ENCODE peak calls at places on chromosomes 5 and 9, in four cellular contexts. J is PC-9, P is GM06990, Y is AG10803. B is an unnamed sample.

GRCh38 chr9:124242331-124243194 is 15.2 kb upstream of the NEK6 start:
- DNase-seq in J (peak; percentile 34), P (no peak), Y (peak; percentile 47), B (no peak)

GRCh38 chr9:113771199-113771598 is 104.9 kb upstream of the ZNF618 start:
- DNase-seq in J (no peak), P (no peak), Y (no peak), B (no peak)

GRCh38 chr5:159631001-159631400 is 285.3 kb upstream of the ADRA1B start:
- DNase-seq in J (no peak), P (no peak), Y (no peak), B (no peak)

GRCh38 chr9:126516936-126517750 is 96.6 kb upstream of the LMX1B start:
- DNase-seq in J (peak; percentile 62), P (peak; percentile 35), Y (peak; percentile 83), B (peak; percentile 78)

GRCh38 chr9:17735859-17736258 is 157.0 kb downstream of the SH3GL2 start:
- DNase-seq in J (no peak), P (no peak), Y (no peak), B (no peak)

GRCh38 chr9:14027114-14027812 is 286.7 kb downstream of the NFIB start:
- DNase-seq in J (no peak), P (no peak), Y (no peak), B (no peak)

GRCh38 chr5:158451203-158451982 is 592.4 kb upstream of the CLINT1 start:
- DNase-seq in J (no peak), P (no peak), Y (peak; percentile 40), B (peak; percentile 17)

GRCh38 chr9:104765138-104765537 is 1.2 kb downstream of the NIPSNAP3B start:
- DNase-seq in J (no peak), P (peak; percentile 40), Y (peak; percentile 33), B (no peak)

GRCh38 chr9:112174965-112175795 is at the start of gene SUSD1:
- DNase-seq in J (peak; percentile 48), P (peak; percentile 70), Y (no peak), B (no peak)

GRCh38 chr9:4762108-4762888 is 21.3 kb upstream of the AK3 start:
- DNase-seq in J (peak; percentile 59), P (peak; percentile 68), Y (peak; percentile 66), B (peak; percentile 48)

GRCh38 chr9:81103597-81104471 is 585.5 kb downstream of the TLE1 start:
- DNase-seq in J (no peak), P (no peak), Y (no peak), B (no peak)

GRCh38 chr5:147648597-147648996 is 133.9 kb downstream of the JAKMIP2 start:
- DNase-seq in J (no peak), P (no peak), Y (no peak), B (no peak)

GRCh38 chr5:59358497-59358896 is 535.0 kb downstream of the PDE4D start:
- DNase-seq in J (no peak), P (no peak), Y (no peak), B (no peak)

GRCh38 chr5:135010502-135011354 is 23.3 kb downstream of the PITX1 start:
- DNase-seq in J (peak; percentile 26), P (no peak), Y (no peak), B (peak; percentile 8)

GRCh38 chr5:147949711-147950573 is 43.6 kb upstream of the C5orf46 start:
- DNase-seq in J (no peak), P (peak; percentile 2), Y (peak; percentile 30), B (peak; percentile 15)

GRCh38 chr5:127056896-127057295 is 16.4 kb downstream of the C5orf63 start:
- DNase-seq in J (no peak), P (no peak), Y (no peak), B (no peak)

GRCh38 chr9:8070779-8071444 is 271.3 kb upstream of the DMAC1 start:
- DNase-seq in J (no peak), P (no peak), Y (no peak), B (no peak)

GRCh38 chr5:113232246-113232645 is 202.5 kb downstream of the TSSK1B start:
- DNase-seq in J (no peak), P (no peak), Y (peak; percentile 49), B (no peak)

GRCh38 chr5:157487358-157487757 is 27.3 kb downstream of the NIPAL4 start:
- DNase-seq in J (no peak), P (peak; percentile 61), Y (no peak), B (no peak)

GRCh38 chr9:92141144-92142129 is 26.2 kb upstream of the SPTLC1 start:
- DNase-seq in J (peak; percentile 70), P (no peak), Y (peak; percentile 18), B (no peak)

GRCh38 chr5:107467137-107467932 is 203.4 kb downstream of the EFNA5 start:
- DNase-seq in J (no peak), P (no peak), Y (no peak), B (no peak)

GRCh38 chr9:94222870-94223269 is 36.2 kb upstream of the ZNF169 start:
- DNase-seq in J (no peak), P (no peak), Y (no peak), B (no peak)

GRCh38 chr5:104569621-104570020 is 1007.0 kb upstream of the NUDT12 start:
- DNase-seq in J (no peak), P (no peak), Y (no peak), B (no peak)

GRCh38 chr5:142957528-142957927 is 187.4 kb downstream of the ARHGAP26 start:
- DNase-seq in J (no peak), P (no peak), Y (no peak), B (no peak)

GRCh38 chr5:159210306-159210722 is 961 bp upstream of the RNF145 start:
- DNase-seq in J (peak; percentile 30), P (no peak), Y (no peak), B (no peak)

GRCh38 chr5:6435356-6435755 is 13.3 kb upstream of the UBE2QL1 start:
- DNase-seq in J (no peak), P (no peak), Y (no peak), B (no peak)

GRCh38 chr9:127098916-127099315 is 23.5 kb downstream of the ANGPTL2 start:
- DNase-seq in J (no peak), P (no peak), Y (no peak), B (no peak)

GRCh38 chr9:69036319-69036718 is 767 bp downstream of the FXN start:
- DNase-seq in J (no peak), P (no peak), Y (no peak), B (no peak)

GRCh38 chr9:34123682-34124081 is 2.8 kb downstream of the DCAF12 start:
- DNase-seq in J (no peak), P (peak; percentile 44), Y (no peak), B (no peak)

GRCh38 chr9:69465473-69465872 is 140.5 kb downstream of the ENTREP1 start:
- DNase-seq in J (no peak), P (no peak), Y (no peak), B (no peak)

GRCh38 chr5:166172597-166172996 is 2118.8 kb upstream of the WWC1 start:
- DNase-seq in J (no peak), P (no peak), Y (no peak), B (no peak)

GRCh38 chr5:53019320-53019719 is 30.2 kb downstream of the ITGA2 start:
- DNase-seq in J (peak; percentile 51), P (no peak), Y (peak; percentile 62), B (peak; percentile 94)
- TF ChIP-seq CTCF in J (no peak), P (no peak), Y (peak; percentile 21), B (peak; percentile 54)

GRCh38 chr5:149863830-149864229 is 80.8 kb downstream of the PDE6A start:
- DNase-seq in J (no peak), P (no peak), Y (no peak), B (no peak)
- TF ChIP-seq CTCF in J (no peak), P (peak; percentile 3), Y (no peak), B (no peak)

DNA sequence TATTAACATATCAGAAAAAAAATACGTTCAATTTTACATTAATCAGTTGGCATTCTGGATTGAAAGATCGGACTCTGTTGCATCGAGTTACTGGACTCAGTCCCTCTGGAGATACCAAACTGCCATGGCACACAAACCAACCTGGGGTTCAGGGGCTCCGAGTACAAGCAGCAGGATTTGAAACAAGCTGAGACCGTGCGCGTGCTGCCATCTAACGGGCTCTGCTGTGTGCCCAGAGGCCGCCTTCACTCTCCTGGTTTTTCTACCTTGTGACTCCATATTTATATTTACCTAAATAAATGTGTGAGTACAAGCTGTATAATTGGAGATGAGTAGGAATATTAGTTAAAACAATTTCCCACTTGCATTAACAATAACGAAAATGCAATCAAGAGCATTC is 48.2 kb downstream of the ANXA1 start:
- DNase-seq in J (peak; percentile 63), P (no peak), Y (no peak), B (no peak)
- TF ChIP-seq CTCF in J (no peak), P (no peak), Y (peak; percentile 30), B (no peak)

GRCh38 chr5:175685701-175686350 is 28.0 kb downstream of the HRH2 start:
- DNase-seq in J (no peak), P (no peak), Y (no peak), B (no peak)
- TF ChIP-seq CTCF in J (no peak), P (no peak), Y (no peak), B (no peak)

DNA sequence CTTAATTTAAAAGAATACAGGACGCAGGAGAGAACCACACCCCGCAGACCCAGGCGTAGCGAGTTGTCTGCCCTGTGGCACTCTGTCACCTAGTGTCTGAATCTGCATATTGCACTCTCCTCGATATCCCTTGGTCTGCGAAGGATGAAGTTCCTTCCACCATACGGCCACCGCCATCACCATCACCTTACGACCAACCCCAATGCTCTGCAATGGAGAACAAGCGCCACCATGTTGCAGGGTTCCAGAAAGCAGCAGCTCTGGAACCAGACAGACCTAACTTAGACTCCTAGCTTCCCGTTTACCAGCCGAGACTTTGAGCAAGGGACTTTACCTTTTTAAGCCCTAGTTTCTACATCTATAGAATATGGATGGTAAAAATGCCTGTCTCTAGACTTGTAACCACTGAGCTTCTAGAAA is 77.4 kb upstream of the DMRT1 start:
- DNase-seq in J (peak; percentile 61), P (peak; percentile 28), Y (peak; percentile 82), B (peak; percentile 83)
- TF ChIP-seq CTCF in J (no peak), P (peak; percentile 87), Y (peak; percentile 97), B (peak; percentile 90)

GRCh38 chr9:21993893-21994525 is at the start of gene CDKN2A:
- DNase-seq in J (no peak), P (peak; percentile 86), Y (peak; percentile 46), B (peak; percentile 50)

GRCh38 chr9:21994996-21995651 is 533 bp downstream of the CDKN2B-AS1 start:
- DNase-seq in J (peak; percentile 76), P (peak; percentile 90), Y (peak; percentile 75), B (peak; percentile 74)

GRCh38 chr9:21995652-21996275 is 1.2 kb downstream of the CDKN2B-AS1 start:
- DNase-seq in J (peak; percentile 42), P (peak; percentile 66), Y (peak; percentile 58), B (no peak)

GRCh38 chr9:21993007-21993406 is 1.2 kb downstream of the CDKN2A start:
- DNase-seq in J (no peak), P (no peak), Y (no peak), B (no peak)

GRCh38 chr9:21994526-21994995 is at the start of gene CDKN2B-AS1:
- DNase-seq in J (peak; percentile 75), P (peak; percentile 87), Y (peak; percentile 62), B (peak; percentile 58)
- TF ChIP-seq CTCF in J (no peak), P (peak; percentile 27), Y (peak; percentile 12), B (no peak)

B was measured in HFFc6.